ENCODE peak calls at places on chromosomes 16 and 17, in seven cellular contexts. D is mesendoderm, K is H9, T is mesenchymal stem cell, W is neuronal stem cell, J is H1, G is IMR-90. M is an unnamed sample.

GRCh38 chr17:75153854-75154194 is 488 bp downstream of the JPT1 start:
- DNase-seq in K (no peak), D (no peak), G (no peak), W (no peak), T (peak; percentile 43), J (no peak), M (no peak)

GRCh38 chr17:28514571-28515002 is 8.4 kb downstream of the FOXN1 start:
- DNase-seq in J (no peak), G (no peak), D (no peak), W (no peak), K (no peak), T (no peak), M (no peak)

GRCh38 chr16:11004957-11005610 is 60.7 kb downstream of the CLEC16A start:
- DNase-seq in T (no peak), G (peak; percentile 81), D (no peak), W (no peak), K (no peak), J (no peak), M (no peak)

GRCh38 chr16:426115-426905 is 861 bp downstream of the RAB11FIP3 start:
- DNase-seq in W (no peak), G (no peak), D (peak; percentile 32), T (peak; percentile 26), J (peak; percentile 63), K (no peak), M (no peak)

GRCh38 chr17:72424505-72425117 is 303.8 kb downstream of the SOX9 start:
- DNase-seq in J (no peak), K (no peak), G (no peak), D (no peak), W (no peak), T (no peak), M (no peak)

GRCh38 chr16:15856901-15857778 is at the start of gene MYH11:
- DNase-seq in T (peak; percentile 13), W (peak; percentile 29), K (peak; percentile 73), J (peak; percentile 72), G (no peak), D (peak; percentile 53), M (no peak)

GRCh38 chr17:7060165-7060890 is 16.4 kb upstream of the SLC16A11 start:
- DNase-seq in D (no peak), K (no peak), T (peak; percentile 47), J (no peak), G (peak; percentile 69), W (no peak), M (no peak)

GRCh38 chr17:34171245-34171818 is 83.8 kb upstream of the CCL2 start:
- DNase-seq in G (peak; percentile 53), K (peak; percentile 82), J (peak; percentile 82), W (peak; percentile 43), D (peak; percentile 86), T (peak; percentile 48), M (peak; percentile 51)

GRCh38 chr17:39177256-39177655 is 11.3 kb upstream of the ARL5C start:
- DNase-seq in W (no peak), G (no peak), J (peak; percentile 89), T (no peak), K (peak; percentile 100), D (peak; percentile 96), M (peak; percentile 10)

GRCh38 chr16:569445-570254 is at the start of gene PIGQ:
- DNase-seq in G (peak; percentile 35), W (peak; percentile 74), D (peak; percentile 84), K (peak; percentile 83), T (peak; percentile 79), J (peak; percentile 85), M (peak; percentile 61)

GRCh38 chr17:47699536-47699840 is 5.5 kb downstream of the TBKBP1 start:
- DNase-seq in W (no peak), D (no peak), K (no peak), J (no peak), G (no peak), T (no peak), M (no peak)

GRCh38 chr17:7552621-7553051 is 3.8 kb downstream of the TNFSF12 start:
- DNase-seq in K (no peak), W (no peak), D (no peak), J (no peak), G (no peak), T (no peak), M (no peak)

GRCh38 chr17:31841850-31842415 is 17.1 kb downstream of the COPRS start:
- DNase-seq in G (no peak), J (no peak), K (no peak), D (no peak), T (no peak), W (no peak), M (no peak)

GRCh38 chr17:3886776-3887175 is 6.1 kb downstream of the CAMKK1 start:
- DNase-seq in J (no peak), D (no peak), W (no peak), G (no peak), K (no peak), T (no peak), M (no peak)

GRCh38 chr17:7471729-7472128 is 7.7 kb downstream of the ZBTB4 start:
- DNase-seq in W (no peak), G (no peak), T (no peak), K (no peak), D (no peak), J (no peak), M (no peak)

GRCh38 chr17:44197980-44198720 is 1.5 kb downstream of the ATXN7L3 start:
- DNase-seq in W (no peak), G (peak; percentile 41), K (no peak), T (peak; percentile 47), D (peak; percentile 42), J (no peak), M (no peak)

GRCh38 chr16:68991075-68991474 is 114.4 kb upstream of the HAS3 start:
- DNase-seq in G (no peak), J (no peak), T (no peak), D (no peak), K (no peak), W (no peak), M (no peak)

GRCh38 chr17:59427996-59428395 is 96.5 kb downstream of the YPEL2 start:
- DNase-seq in T (peak; percentile 61), G (no peak), D (no peak), K (no peak), W (no peak), J (no peak), M (no peak)

GRCh38 chr16:79510879-79511278 is 89.7 kb downstream of the MAF start:
- DNase-seq in J (no peak), W (no peak), T (no peak), G (no peak), D (no peak), K (no peak), M (no peak)

GRCh38 chr16:50021509-50021908 is 3.5 kb upstream of the CNEP1R1 start:
- DNase-seq in K (peak; percentile 65), T (no peak), W (peak; percentile 24), D (peak; percentile 83), J (no peak), G (no peak), M (peak; percentile 43)

GRCh38 chr16:53056528-53056881 is 1.7 kb downstream of the CHD9 start:
- DNase-seq in W (no peak), G (peak; percentile 66), D (no peak), J (no peak), T (peak; percentile 67), K (no peak), M (no peak)

GRCh38 chr16:12760819-12761611 is 42.7 kb downstream of the CPPED1 start:
- DNase-seq in T (no peak), K (no peak), D (no peak), G (no peak), W (no peak), J (no peak), M (no peak)

GRCh38 chr17:77785526-77785925 is 173.0 kb upstream of the TNRC6C start:
- DNase-seq in K (no peak), G (no peak), J (no peak), W (no peak), T (no peak), D (no peak), M (no peak)
- H2AK5ac ChIP-seq in K (no peak overlapping the region), G (no peak overlapping the region), J (peak overlapping the region; percentile 92), W (peak overlapping the region; percentile 62), T (no peak overlapping the region), D (no peak overlapping the region), M (no peak overlapping the region)

DNA sequence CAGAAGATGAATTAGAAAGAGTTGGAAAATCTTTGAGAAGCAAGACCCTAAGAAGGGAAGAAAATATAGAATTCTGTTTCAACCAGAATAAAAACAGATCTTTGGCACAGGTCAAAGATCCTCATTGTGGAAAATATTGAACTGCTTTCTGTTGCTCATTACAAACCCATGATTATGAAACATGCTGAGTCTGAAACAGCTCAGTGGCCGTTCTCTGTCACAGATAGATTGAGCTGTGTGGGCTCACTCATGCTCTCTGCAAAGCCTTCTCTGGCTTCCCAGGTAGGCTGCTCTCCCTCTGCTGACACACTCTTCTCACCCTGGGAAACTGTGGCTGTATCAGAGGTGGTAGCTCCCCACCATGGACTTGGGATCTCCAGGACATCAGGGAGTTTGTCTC is 3.4 kb upstream of the KRT38 start:
- DNase-seq in T (no peak), K (no peak), G (peak; percentile 28), W (no peak), D (no peak), J (no peak), M (no peak)
- H2AK5ac ChIP-seq in T (no peak overlapping the region), K (no peak overlapping the region), G (no peak overlapping the region), W (no peak overlapping the region), D (no peak overlapping the region), J (no peak overlapping the region), M (no peak overlapping the region)

GRCh38 chr16:85543536-85543935 is 69.6 kb upstream of the GSE1 start:
- DNase-seq in K (no peak), D (no peak), J (no peak), G (no peak), W (no peak), T (no peak), M (no peak)
- H2AK5ac ChIP-seq in K (no peak overlapping the region), D (no peak overlapping the region), J (no peak overlapping the region), G (no peak overlapping the region), W (no peak overlapping the region), T (no peak overlapping the region), M (no peak overlapping the region)

GRCh38 chr17:57997085-57997809 is 9.2 kb upstream of the VEZF1 start:
- DNase-seq in J (no peak), K (no peak), G (no peak), W (no peak), T (no peak), D (no peak), M (no peak)

GRCh38 chr17:57998234-57998746 is 8.8 kb downstream of the SRSF1 start:
- DNase-seq in D (no peak), G (no peak), J (no peak), T (no peak), K (no peak), W (no peak), M (no peak)

GRCh38 chr17:57999010-57999495 is 8.0 kb downstream of the SRSF1 start:
- DNase-seq in G (no peak), D (no peak), J (no peak), W (no peak), T (no peak), K (no peak), M (no peak)

GRCh38 chr17:58001461-58002124 is 5.5 kb downstream of the SRSF1 start:
- DNase-seq in D (no peak), W (no peak), K (no peak), G (no peak), J (no peak), T (no peak), M (no peak)

GRCh38 chr17:57999496-58000017 is 7.5 kb downstream of the SRSF1 start:
- DNase-seq in J (no peak), K (no peak), D (peak; percentile 76), T (peak; percentile 81), G (peak; percentile 79), W (peak; percentile 73), M (peak; percentile 93)
- H2AK5ac ChIP-seq in J (no peak overlapping the region), K (no peak overlapping the region), D (no peak overlapping the region), T (no peak overlapping the region), G (no peak overlapping the region), W (no peak overlapping the region), M (no peak overlapping the region)

GRCh38 chr17:60863892-60864673 is 186.4 kb downstream of the BCAS3 start:
- DNase-seq in K (no peak), T (peak; percentile 6), W (no peak), G (peak; percentile 9), D (peak; percentile 2), J (no peak), M (no peak)
- H2AK5ac ChIP-seq in K (no peak overlapping the region), T (no peak overlapping the region), W (no peak overlapping the region), G (no peak overlapping the region), D (no peak overlapping the region), J (no peak overlapping the region), M (no peak overlapping the region)

M was measured in trophoblast cell.